ENCODE peak calls at places on chromosomes 6 and 20, in ten cellular contexts. One of them, this sample, is unnamed. For H3K4me1 and H3K27me3, the result is how much of the 10 kb centered on the place peaks cover.

GRCh38 chr6:29912840-29913239 is 29.5 kb upstream of the HLA-A start:
- DNase-seq in neuronal stem cell: no peak
- DNase-seq in HAP-1: no peak
- DNase-seq in SJCRH30: no peak
- DNase-seq in fibroblast of lung: no peak
- DNase-seq in stomach: no peak
- DNase-seq in spleen: no peak
- DNase-seq in mammary epithelial cell: no peak
- DNase-seq in esophagus squamous epithelium: no peak
- DNase-seq in CD8-positive, alpha-beta memory T cell: no peak
- DNase-seq in this sample: no peak

GRCh38 chr6:43578748-43579147 is 2.8 kb downstream of the POLH start:
- DNase-seq in CD8-positive, alpha-beta memory T cell: no peak
- DNase-seq in fibroblast of lung: no peak
- DNase-seq in spleen: no peak
- DNase-seq in HAP-1: no peak
- DNase-seq in esophagus squamous epithelium: no peak
- DNase-seq in SJCRH30: no peak
- DNase-seq in neuronal stem cell: no peak
- DNase-seq in stomach: no peak
- DNase-seq in mammary epithelial cell: no peak
- DNase-seq in this sample: no peak

GRCh38 chr6:149890629-149891045 is 7.3 kb downstream of the RAET1E start:
- DNase-seq in CD8-positive, alpha-beta memory T cell: no peak
- DNase-seq in stomach: no peak
- DNase-seq in mammary epithelial cell: peak
- DNase-seq in fibroblast of lung: no peak
- DNase-seq in spleen: no peak
- DNase-seq in SJCRH30: no peak
- DNase-seq in HAP-1: no peak
- DNase-seq in neuronal stem cell: no peak
- DNase-seq in esophagus squamous epithelium: no peak
- DNase-seq in this sample: no peak

GRCh38 chr20:56211051-56211450 is 37.5 kb upstream of the MC3R start:
- DNase-seq in CD8-positive, alpha-beta memory T cell: no peak
- DNase-seq in mammary epithelial cell: no peak
- DNase-seq in fibroblast of lung: no peak
- DNase-seq in spleen: no peak
- DNase-seq in HAP-1: no peak
- DNase-seq in esophagus squamous epithelium: no peak
- DNase-seq in stomach: no peak
- DNase-seq in neuronal stem cell: no peak
- DNase-seq in SJCRH30: no peak
- DNase-seq in this sample: no peak

GRCh38 chr6:387293-387694 is 4.3 kb upstream of the IRF4 start:
- DNase-seq in CD8-positive, alpha-beta memory T cell: no peak
- DNase-seq in esophagus squamous epithelium: no peak
- DNase-seq in SJCRH30: no peak
- DNase-seq in mammary epithelial cell: peak
- DNase-seq in neuronal stem cell: no peak
- DNase-seq in stomach: no peak
- DNase-seq in spleen: no peak
- DNase-seq in HAP-1: no peak
- DNase-seq in fibroblast of lung: peak
- DNase-seq in this sample: no peak

GRCh38 chr20:62792940-62793756 is 3.1 kb upstream of the MRGBP start:
- DNase-seq in mammary epithelial cell: no peak
- DNase-seq in CD8-positive, alpha-beta memory T cell: no peak
- DNase-seq in neuronal stem cell: no peak
- DNase-seq in esophagus squamous epithelium: no peak
- DNase-seq in spleen: peak
- DNase-seq in stomach: no peak
- DNase-seq in SJCRH30: no peak
- DNase-seq in HAP-1: no peak
- DNase-seq in fibroblast of lung: no peak
- DNase-seq in this sample: no peak

GRCh38 chr20:33866398-33867079 is 55.4 kb downstream of the CHMP4B start:
- DNase-seq in neuronal stem cell: no peak
- DNase-seq in CD8-positive, alpha-beta memory T cell: no peak
- DNase-seq in SJCRH30: no peak
- DNase-seq in esophagus squamous epithelium: no peak
- DNase-seq in spleen: no peak
- DNase-seq in mammary epithelial cell: no peak
- DNase-seq in HAP-1: no peak
- DNase-seq in stomach: no peak
- DNase-seq in fibroblast of lung: no peak
- DNase-seq in this sample: no peak

GRCh38 chr6:1594495-1595200 is 15.1 kb upstream of the FOXC1 start:
- DNase-seq in esophagus squamous epithelium: no peak
- DNase-seq in HAP-1: no peak
- DNase-seq in mammary epithelial cell: no peak
- DNase-seq in CD8-positive, alpha-beta memory T cell: no peak
- DNase-seq in SJCRH30: no peak
- DNase-seq in neuronal stem cell: no peak
- DNase-seq in fibroblast of lung: no peak
- DNase-seq in spleen: peak
- DNase-seq in stomach: no peak
- DNase-seq in this sample: no peak

GRCh38 chr20:46137816-46138215 is 19.7 kb downstream of the CD40 start:
- DNase-seq in spleen: no peak
- DNase-seq in CD8-positive, alpha-beta memory T cell: no peak
- DNase-seq in esophagus squamous epithelium: no peak
- DNase-seq in fibroblast of lung: no peak
- DNase-seq in HAP-1: no peak
- DNase-seq in SJCRH30: no peak
- DNase-seq in neuronal stem cell: no peak
- DNase-seq in stomach: no peak
- DNase-seq in mammary epithelial cell: no peak
- DNase-seq in this sample: no peak

GRCh38 chr6:34671801-34672656 is 24.5 kb downstream of the ILRUN start:
- DNase-seq in esophagus squamous epithelium: no peak
- DNase-seq in mammary epithelial cell: peak
- DNase-seq in HAP-1: no peak
- DNase-seq in neuronal stem cell: no peak
- DNase-seq in spleen: peak
- DNase-seq in fibroblast of lung: peak
- DNase-seq in CD8-positive, alpha-beta memory T cell: peak
- DNase-seq in stomach: no peak
- DNase-seq in SJCRH30: no peak
- DNase-seq in this sample: no peak

GRCh38 chr6:7914991-7915789 is 4.6 kb upstream of the TXNDC5 start:
- DNase-seq in esophagus squamous epithelium: no peak
- DNase-seq in HAP-1: no peak
- DNase-seq in CD8-positive, alpha-beta memory T cell: no peak
- DNase-seq in SJCRH30: no peak
- DNase-seq in spleen: peak
- DNase-seq in stomach: no peak
- DNase-seq in mammary epithelial cell: no peak
- DNase-seq in neuronal stem cell: no peak
- DNase-seq in fibroblast of lung: peak
- DNase-seq in this sample: no peak

GRCh38 chr6:13638626-13639025 is 23.5 kb downstream of the NOL7 start:
- DNase-seq in HAP-1: no peak
- DNase-seq in fibroblast of lung: no peak
- DNase-seq in stomach: no peak
- DNase-seq in CD8-positive, alpha-beta memory T cell: no peak
- DNase-seq in spleen: no peak
- DNase-seq in neuronal stem cell: no peak
- DNase-seq in esophagus squamous epithelium: no peak
- DNase-seq in mammary epithelial cell: no peak
- DNase-seq in SJCRH30: no peak
- DNase-seq in this sample: no peak

GRCh38 chr6:99608059-99608885 is 1.6 kb downstream of the PRDM13 start:
- DNase-seq in esophagus squamous epithelium: no peak
- DNase-seq in SJCRH30: no peak
- DNase-seq in mammary epithelial cell: no peak
- DNase-seq in HAP-1: no peak
- DNase-seq in CD8-positive, alpha-beta memory T cell: no peak
- DNase-seq in neuronal stem cell: no peak
- DNase-seq in fibroblast of lung: no peak
- DNase-seq in stomach: no peak
- DNase-seq in spleen: no peak
- DNase-seq in this sample: no peak

GRCh38 chr6:105601541-105602174 is 198.8 kb upstream of the PREP start:
- DNase-seq in esophagus squamous epithelium: no peak
- DNase-seq in fibroblast of lung: peak
- DNase-seq in mammary epithelial cell: peak
- DNase-seq in neuronal stem cell: no peak
- DNase-seq in SJCRH30: no peak
- DNase-seq in HAP-1: no peak
- DNase-seq in spleen: no peak
- DNase-seq in stomach: peak
- DNase-seq in CD8-positive, alpha-beta memory T cell: no peak
- DNase-seq in this sample: peak

GRCh38 chr6:1525364-1526038 is 84.2 kb upstream of the FOXC1 start:
- DNase-seq in HAP-1: no peak
- DNase-seq in esophagus squamous epithelium: no peak
- DNase-seq in spleen: no peak
- DNase-seq in mammary epithelial cell: no peak
- DNase-seq in stomach: no peak
- DNase-seq in SJCRH30: no peak
- DNase-seq in CD8-positive, alpha-beta memory T cell: no peak
- DNase-seq in fibroblast of lung: no peak
- DNase-seq in neuronal stem cell: no peak
- DNase-seq in this sample: no peak

GRCh38 chr6:72931325-72931903 is 293.9 kb downstream of the KHDC1L start:
- DNase-seq in stomach: no peak
- DNase-seq in neuronal stem cell: no peak
- DNase-seq in esophagus squamous epithelium: no peak
- DNase-seq in HAP-1: no peak
- DNase-seq in SJCRH30: no peak
- DNase-seq in CD8-positive, alpha-beta memory T cell: no peak
- DNase-seq in mammary epithelial cell: no peak
- DNase-seq in fibroblast of lung: no peak
- DNase-seq in spleen: no peak
- DNase-seq in this sample: no peak

GRCh38 chr6:101509556-101509955 is 116.0 kb downstream of the GRIK2 start:
- DNase-seq in spleen: no peak
- DNase-seq in CD8-positive, alpha-beta memory T cell: no peak
- DNase-seq in HAP-1: no peak
- DNase-seq in esophagus squamous epithelium: no peak
- DNase-seq in neuronal stem cell: no peak
- DNase-seq in SJCRH30: no peak
- DNase-seq in fibroblast of lung: no peak
- DNase-seq in mammary epithelial cell: no peak
- DNase-seq in stomach: no peak
- DNase-seq in this sample: no peak

GRCh38 chr20:45056473-45057148 is 44.3 kb downstream of the KCNS1 start:
- DNase-seq in stomach: no peak
- DNase-seq in mammary epithelial cell: no peak
- DNase-seq in HAP-1: no peak
- DNase-seq in neuronal stem cell: no peak
- DNase-seq in fibroblast of lung: no peak
- DNase-seq in SJCRH30: no peak
- DNase-seq in CD8-positive, alpha-beta memory T cell: no peak
- DNase-seq in spleen: no peak
- DNase-seq in esophagus squamous epithelium: no peak
- DNase-seq in this sample: no peak
- H3K4me1 ChIP-seq in stomach: under half
- H3K4me1 ChIP-seq in mammary epithelial cell: under half
- H3K4me1 ChIP-seq in HAP-1: under half
- H3K4me1 ChIP-seq in neuronal stem cell: under half
- H3K4me1 ChIP-seq in fibroblast of lung: under half
- H3K4me1 ChIP-seq in SJCRH30: under half
- H3K4me1 ChIP-seq in CD8-positive, alpha-beta memory T cell: under half
- H3K4me1 ChIP-seq in spleen: under half
- H3K4me1 ChIP-seq in esophagus squamous epithelium: under half
- H3K4me1 ChIP-seq in this sample: under half

GRCh38 chr6:27287751-27288135 is 24.3 kb downstream of the POM121L2 start:
- DNase-seq in SJCRH30: no peak
- DNase-seq in mammary epithelial cell: no peak
- DNase-seq in HAP-1: no peak
- DNase-seq in CD8-positive, alpha-beta memory T cell: no peak
- DNase-seq in esophagus squamous epithelium: no peak
- DNase-seq in stomach: no peak
- DNase-seq in neuronal stem cell: no peak
- DNase-seq in spleen: no peak
- DNase-seq in fibroblast of lung: no peak
- DNase-seq in this sample: no peak

GRCh38 chr6:27290065-27290849 is 21.8 kb downstream of the POM121L2 start:
- DNase-seq in SJCRH30: no peak
- DNase-seq in stomach: no peak
- DNase-seq in CD8-positive, alpha-beta memory T cell: no peak
- DNase-seq in esophagus squamous epithelium: no peak
- DNase-seq in fibroblast of lung: no peak
- DNase-seq in mammary epithelial cell: peak
- DNase-seq in neuronal stem cell: no peak
- DNase-seq in HAP-1: no peak
- DNase-seq in spleen: no peak
- DNase-seq in this sample: peak

GRCh38 chr6:27288136-27289044 is 23.7 kb downstream of the POM121L2 start:
- DNase-seq in spleen: no peak
- DNase-seq in mammary epithelial cell: no peak
- DNase-seq in stomach: no peak
- DNase-seq in neuronal stem cell: no peak
- DNase-seq in esophagus squamous epithelium: no peak
- DNase-seq in SJCRH30: no peak
- DNase-seq in CD8-positive, alpha-beta memory T cell: no peak
- DNase-seq in HAP-1: no peak
- DNase-seq in fibroblast of lung: no peak
- DNase-seq in this sample: no peak

GRCh38 chr6:27293436-27294152 is 18.5 kb downstream of the POM121L2 start:
- DNase-seq in neuronal stem cell: no peak
- DNase-seq in spleen: no peak
- DNase-seq in esophagus squamous epithelium: no peak
- DNase-seq in mammary epithelial cell: peak
- DNase-seq in HAP-1: peak
- DNase-seq in CD8-positive, alpha-beta memory T cell: no peak
- DNase-seq in SJCRH30: peak
- DNase-seq in stomach: no peak
- DNase-seq in fibroblast of lung: peak
- DNase-seq in this sample: peak

GRCh38 chr6:27290850-27291208 is 21.2 kb downstream of the POM121L2 start:
- DNase-seq in HAP-1: no peak
- DNase-seq in neuronal stem cell: no peak
- DNase-seq in fibroblast of lung: no peak
- DNase-seq in SJCRH30: no peak
- DNase-seq in stomach: no peak
- DNase-seq in mammary epithelial cell: no peak
- DNase-seq in CD8-positive, alpha-beta memory T cell: no peak
- DNase-seq in spleen: no peak
- DNase-seq in esophagus squamous epithelium: no peak
- DNase-seq in this sample: no peak
- H3K27me3 ChIP-seq in HAP-1: under half
- H3K27me3 ChIP-seq in neuronal stem cell: half or more
- H3K27me3 ChIP-seq in fibroblast of lung: under half
- H3K27me3 ChIP-seq in SJCRH30: under half
- H3K27me3 ChIP-seq in stomach: half or more
- H3K27me3 ChIP-seq in mammary epithelial cell: under half
- H3K27me3 ChIP-seq in CD8-positive, alpha-beta memory T cell: half or more
- H3K27me3 ChIP-seq in spleen: half or more
- H3K27me3 ChIP-seq in esophagus squamous epithelium: under half
- H3K27me3 ChIP-seq in this sample: under half

GRCh38 chr20:50813101-50813643 is 18.3 kb downstream of the BCAS4 start:
- DNase-seq in fibroblast of lung: no peak
- DNase-seq in CD8-positive, alpha-beta memory T cell: no peak
- DNase-seq in stomach: no peak
- DNase-seq in HAP-1: no peak
- DNase-seq in mammary epithelial cell: no peak
- DNase-seq in SJCRH30: no peak
- DNase-seq in spleen: no peak
- DNase-seq in esophagus squamous epithelium: no peak
- DNase-seq in neuronal stem cell: no peak
- DNase-seq in this sample: no peak
- H3K4me1 ChIP-seq in fibroblast of lung: under half
- H3K4me1 ChIP-seq in CD8-positive, alpha-beta memory T cell: under half
- H3K4me1 ChIP-seq in stomach: under half
- H3K4me1 ChIP-seq in HAP-1: under half
- H3K4me1 ChIP-seq in mammary epithelial cell: under half
- H3K4me1 ChIP-seq in SJCRH30: under half
- H3K4me1 ChIP-seq in spleen: under half
- H3K4me1 ChIP-seq in esophagus squamous epithelium: under half
- H3K4me1 ChIP-seq in neuronal stem cell: under half
- H3K4me1 ChIP-seq in this sample: under half

GRCh38 chr6:10416516-10416862 is 1.6 kb upstream of the TFAP2A start:
- DNase-seq in stomach: no peak
- DNase-seq in neuronal stem cell: no peak
- DNase-seq in esophagus squamous epithelium: no peak
- DNase-seq in HAP-1: no peak
- DNase-seq in mammary epithelial cell: no peak
- DNase-seq in spleen: no peak
- DNase-seq in SJCRH30: no peak
- DNase-seq in CD8-positive, alpha-beta memory T cell: no peak
- DNase-seq in fibroblast of lung: no peak
- DNase-seq in this sample: no peak
- H3K27me3 ChIP-seq in stomach: half or more
- H3K27me3 ChIP-seq in neuronal stem cell: half or more
- H3K27me3 ChIP-seq in esophagus squamous epithelium: under half
- H3K27me3 ChIP-seq in HAP-1: under half
- H3K27me3 ChIP-seq in mammary epithelial cell: under half
- H3K27me3 ChIP-seq in spleen: half or more
- H3K27me3 ChIP-seq in SJCRH30: under half
- H3K27me3 ChIP-seq in CD8-positive, alpha-beta memory T cell: half or more
- H3K27me3 ChIP-seq in fibroblast of lung: half or more
- H3K27me3 ChIP-seq in this sample: half or more

This sample was measured in hepatocyte.